ENCODE peak calls at places on chromosomes 13 and 19, in ten cellular contexts. One of them, this sample, is unnamed. For H3K4me1, the result is how much of the 10 kb centered on the place peaks cover.

GRCh38 chr13:25365720-25366235 is 6.0 kb upstream of the ATP8A2 start:
- DNase-seq in left ventricle myocardium inferior: no peak
- DNase-seq in mucosa of descending colon: no peak
- DNase-seq in heart left ventricle: no peak
- DNase-seq in left lung: no peak
- DNase-seq in pancreas: no peak
- DNase-seq in breast epithelium: no peak
- DNase-seq in A673: no peak
- DNase-seq in cardiac muscle cell: no peak
- DNase-seq in tibial artery: no peak
- DNase-seq in this sample: no peak

GRCh38 chr13:89380101-89380500 is 1708.9 kb downstream of the SLITRK5 start:
- DNase-seq in A673: peak
- DNase-seq in tibial artery: no peak
- DNase-seq in cardiac muscle cell: no peak
- DNase-seq in left lung: no peak
- DNase-seq in breast epithelium: no peak
- DNase-seq in mucosa of descending colon: no peak
- DNase-seq in left ventricle myocardium inferior: no peak
- DNase-seq in heart left ventricle: no peak
- DNase-seq in pancreas: no peak
- DNase-seq in this sample: no peak

GRCh38 chr13:54614729-54615128 is 1586.1 kb downstream of the OLFM4 start:
- DNase-seq in pancreas: no peak
- DNase-seq in tibial artery: no peak
- DNase-seq in A673: no peak
- DNase-seq in heart left ventricle: no peak
- DNase-seq in breast epithelium: no peak
- DNase-seq in left lung: peak
- DNase-seq in left ventricle myocardium inferior: no peak
- DNase-seq in cardiac muscle cell: no peak
- DNase-seq in mucosa of descending colon: no peak
- DNase-seq in this sample: no peak

GRCh38 chr19:53771133-53771532 is 53.0 kb downstream of the NLRP12 start:
- DNase-seq in mucosa of descending colon: no peak
- DNase-seq in left ventricle myocardium inferior: no peak
- DNase-seq in breast epithelium: no peak
- DNase-seq in cardiac muscle cell: no peak
- DNase-seq in pancreas: no peak
- DNase-seq in heart left ventricle: no peak
- DNase-seq in left lung: no peak
- DNase-seq in A673: no peak
- DNase-seq in tibial artery: no peak
- DNase-seq in this sample: no peak

GRCh38 chr13:110664074-110664473 is 41.8 kb downstream of the CARS2 start:
- DNase-seq in heart left ventricle: no peak
- DNase-seq in mucosa of descending colon: no peak
- DNase-seq in A673: no peak
- DNase-seq in tibial artery: peak
- DNase-seq in left lung: peak
- DNase-seq in pancreas: no peak
- DNase-seq in cardiac muscle cell: no peak
- DNase-seq in left ventricle myocardium inferior: no peak
- DNase-seq in breast epithelium: no peak
- DNase-seq in this sample: no peak

GRCh38 chr19:35528218-35529038 is at the start of gene SBSN:
- DNase-seq in breast epithelium: no peak
- DNase-seq in mucosa of descending colon: no peak
- DNase-seq in A673: no peak
- DNase-seq in cardiac muscle cell: peak
- DNase-seq in left ventricle myocardium inferior: no peak
- DNase-seq in pancreas: no peak
- DNase-seq in tibial artery: no peak
- DNase-seq in left lung: no peak
- DNase-seq in heart left ventricle: no peak
- DNase-seq in this sample: no peak

GRCh38 chr13:48539550-48539949 is 6.7 kb upstream of the RCBTB2 start:
- DNase-seq in left ventricle myocardium inferior: no peak
- DNase-seq in A673: no peak
- DNase-seq in pancreas: no peak
- DNase-seq in breast epithelium: no peak
- DNase-seq in mucosa of descending colon: no peak
- DNase-seq in cardiac muscle cell: no peak
- DNase-seq in tibial artery: no peak
- DNase-seq in left lung: no peak
- DNase-seq in heart left ventricle: no peak
- DNase-seq in this sample: no peak

GRCh38 chr19:46082728-46083050 is 41.8 kb downstream of the IGFL3 start:
- DNase-seq in left lung: no peak
- DNase-seq in pancreas: no peak
- DNase-seq in A673: no peak
- DNase-seq in mucosa of descending colon: no peak
- DNase-seq in cardiac muscle cell: no peak
- DNase-seq in breast epithelium: no peak
- DNase-seq in tibial artery: no peak
- DNase-seq in left ventricle myocardium inferior: no peak
- DNase-seq in heart left ventricle: no peak
- DNase-seq in this sample: no peak

GRCh38 chr19:13717194-13717643 is 47.1 kb upstream of the MRI1 start:
- DNase-seq in pancreas: no peak
- DNase-seq in mucosa of descending colon: no peak
- DNase-seq in heart left ventricle: no peak
- DNase-seq in A673: no peak
- DNase-seq in tibial artery: no peak
- DNase-seq in left lung: no peak
- DNase-seq in cardiac muscle cell: no peak
- DNase-seq in breast epithelium: no peak
- DNase-seq in left ventricle myocardium inferior: no peak
- DNase-seq in this sample: no peak

GRCh38 chr13:108213946-108214345 is 1.4 kb downstream of the LIG4 start:
- DNase-seq in tibial artery: no peak
- DNase-seq in A673: no peak
- DNase-seq in left ventricle myocardium inferior: no peak
- DNase-seq in heart left ventricle: no peak
- DNase-seq in left lung: no peak
- DNase-seq in pancreas: no peak
- DNase-seq in cardiac muscle cell: no peak
- DNase-seq in mucosa of descending colon: no peak
- DNase-seq in breast epithelium: no peak
- DNase-seq in this sample: no peak

GRCh38 chr13:68234278-68234677 is 1004.1 kb upstream of the PCDH9 start:
- DNase-seq in left lung: no peak
- DNase-seq in mucosa of descending colon: no peak
- DNase-seq in cardiac muscle cell: no peak
- DNase-seq in heart left ventricle: no peak
- DNase-seq in A673: no peak
- DNase-seq in pancreas: no peak
- DNase-seq in left ventricle myocardium inferior: no peak
- DNase-seq in tibial artery: no peak
- DNase-seq in breast epithelium: no peak
- DNase-seq in this sample: no peak

DNA sequence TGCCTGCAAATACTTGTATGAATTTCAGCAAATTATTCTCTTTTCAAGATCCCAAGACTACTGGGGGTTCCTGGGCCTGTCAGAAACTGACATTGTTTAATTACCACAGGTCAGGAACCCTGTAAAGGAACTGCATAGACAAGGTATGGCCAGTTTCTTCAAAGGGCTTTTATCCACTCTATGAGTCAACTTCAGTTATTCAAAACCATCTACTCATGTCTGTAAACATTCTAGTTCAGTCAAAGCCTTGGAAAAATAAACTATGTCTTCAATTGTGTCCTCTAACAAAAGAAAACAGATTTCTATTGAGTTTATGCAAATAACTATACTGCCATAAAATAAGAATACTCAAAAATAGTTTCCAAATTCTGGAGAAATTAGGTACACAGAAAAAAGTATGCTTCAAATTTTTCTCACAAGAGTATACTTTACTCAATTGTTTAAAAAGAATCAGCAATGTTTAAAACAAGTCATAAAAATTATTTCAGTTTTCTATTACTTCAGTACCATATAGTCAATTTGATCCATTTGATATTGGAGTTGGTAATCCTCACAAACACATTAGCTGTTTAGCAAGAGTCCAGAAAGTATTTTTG is 486.4 kb upstream of the PCDH20 start:
- DNase-seq in left ventricle myocardium inferior: no peak
- DNase-seq in breast epithelium: no peak
- DNase-seq in left lung: no peak
- DNase-seq in tibial artery: no peak
- DNase-seq in pancreas: no peak
- DNase-seq in A673: no peak
- DNase-seq in heart left ventricle: no peak
- DNase-seq in mucosa of descending colon: no peak
- DNase-seq in cardiac muscle cell: no peak
- DNase-seq in this sample: no peak
- H3K4me1 ChIP-seq in left ventricle myocardium inferior: under half
- H3K4me1 ChIP-seq in breast epithelium: under half
- H3K4me1 ChIP-seq in left lung: under half
- H3K4me1 ChIP-seq in tibial artery: under half
- H3K4me1 ChIP-seq in pancreas: under half
- H3K4me1 ChIP-seq in A673: under half
- H3K4me1 ChIP-seq in heart left ventricle: under half
- H3K4me1 ChIP-seq in mucosa of descending colon: under half
- H3K4me1 ChIP-seq in cardiac muscle cell: under half
- H3K4me1 ChIP-seq in this sample: under half

DNA sequence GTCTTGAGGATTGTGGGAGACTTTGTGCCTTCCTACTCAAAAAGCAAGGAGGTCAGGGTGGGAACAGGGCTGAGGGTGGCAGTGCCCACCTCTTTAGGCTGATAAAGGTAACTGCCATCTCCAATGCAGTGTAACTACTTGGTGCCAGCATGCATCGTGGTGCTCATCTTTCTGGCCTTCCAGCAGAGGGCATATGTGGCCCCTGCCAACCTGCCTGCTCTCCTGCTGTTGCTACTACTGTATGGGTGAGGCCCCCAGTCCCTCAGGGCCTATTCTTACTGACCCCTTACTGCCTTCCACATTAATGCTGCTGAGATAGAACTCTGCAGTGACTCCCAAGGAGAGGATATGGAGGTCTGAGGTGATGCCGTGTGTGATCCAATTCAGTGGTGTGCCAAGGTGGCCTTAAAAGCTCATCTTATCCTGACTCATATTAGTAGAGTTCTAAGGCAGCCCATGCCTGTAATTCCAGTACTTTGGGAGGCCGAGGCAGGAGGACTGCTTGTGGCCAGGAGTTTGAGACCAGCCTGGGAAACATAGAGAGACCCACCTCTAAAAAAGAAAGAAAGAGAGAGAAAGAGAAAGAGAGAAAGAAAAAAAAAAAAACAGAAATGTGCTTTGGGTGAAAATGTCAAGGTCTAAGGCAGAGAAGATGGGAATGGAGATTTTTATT is 9.6 kb upstream of the ARHGAP45 start:
- DNase-seq in left lung: no peak
- DNase-seq in left ventricle myocardium inferior: no peak
- DNase-seq in heart left ventricle: no peak
- DNase-seq in tibial artery: no peak
- DNase-seq in breast epithelium: no peak
- DNase-seq in cardiac muscle cell: peak
- DNase-seq in A673: no peak
- DNase-seq in pancreas: no peak
- DNase-seq in mucosa of descending colon: no peak
- DNase-seq in this sample: no peak
- TF ChIP-seq CTCF in left lung: no peak
- TF ChIP-seq CTCF in left ventricle myocardium inferior: no peak
- TF ChIP-seq CTCF in heart left ventricle: no peak
- TF ChIP-seq CTCF in tibial artery: no peak
- TF ChIP-seq CTCF in breast epithelium: no peak
- TF ChIP-seq CTCF in cardiac muscle cell: no peak
- TF ChIP-seq CTCF in A673: peak
- TF ChIP-seq CTCF in pancreas: no peak
- TF ChIP-seq CTCF in mucosa of descending colon: no peak
- TF ChIP-seq CTCF in this sample: peak

DNA sequence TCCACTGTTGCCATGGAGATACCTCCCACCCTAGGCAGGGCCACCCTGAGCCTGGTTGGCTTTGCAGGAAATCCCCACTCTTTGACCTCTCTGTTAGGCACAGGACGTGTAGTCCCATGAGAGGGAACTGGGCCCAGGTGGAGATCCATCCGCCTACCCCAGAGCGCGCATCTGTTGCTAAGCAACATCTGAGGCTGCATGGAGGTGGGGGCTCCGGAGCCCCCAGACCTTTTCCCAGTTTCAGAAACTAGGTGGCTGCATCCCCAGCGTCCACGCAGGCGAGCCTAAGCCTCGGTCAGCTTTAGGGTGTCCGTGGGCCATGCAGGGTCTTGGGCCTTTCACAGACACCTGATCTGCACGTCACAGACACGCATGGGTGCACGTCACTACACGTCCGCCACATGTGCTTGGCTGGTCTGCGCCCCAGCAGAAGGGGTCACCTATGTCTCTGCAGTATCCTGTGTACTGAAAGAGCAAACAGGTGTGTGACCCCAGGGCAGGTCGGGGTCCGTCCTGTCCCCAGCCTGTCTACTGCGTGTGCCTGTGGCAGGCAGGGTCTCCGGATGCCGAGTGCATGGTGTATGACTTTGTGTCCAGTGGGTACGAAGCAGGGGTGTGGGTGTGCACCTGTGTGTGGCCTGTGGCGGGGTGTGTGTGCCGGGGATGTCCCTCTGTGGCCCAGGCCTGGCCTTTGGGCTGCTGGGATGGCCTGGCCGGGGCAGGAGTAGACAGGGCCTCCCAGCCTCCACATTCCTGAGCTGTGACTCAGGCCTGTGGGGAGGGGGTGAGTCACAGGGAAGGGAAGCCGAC is 4.1 kb upstream of the CIRBP start:
- DNase-seq in pancreas: peak
- DNase-seq in left lung: peak
- DNase-seq in A673: peak
- DNase-seq in heart left ventricle: peak
- DNase-seq in breast epithelium: peak
- DNase-seq in mucosa of descending colon: peak
- DNase-seq in left ventricle myocardium inferior: peak
- DNase-seq in cardiac muscle cell: peak
- DNase-seq in tibial artery: peak
- DNase-seq in this sample: peak
- H3K4me1 ChIP-seq in pancreas: under half
- H3K4me1 ChIP-seq in left lung: half or more
- H3K4me1 ChIP-seq in A673: half or more
- H3K4me1 ChIP-seq in heart left ventricle: half or more
- H3K4me1 ChIP-seq in breast epithelium: under half
- H3K4me1 ChIP-seq in mucosa of descending colon: half or more
- H3K4me1 ChIP-seq in left ventricle myocardium inferior: half or more
- H3K4me1 ChIP-seq in cardiac muscle cell: half or more
- H3K4me1 ChIP-seq in tibial artery: under half
- H3K4me1 ChIP-seq in this sample: half or more

DNA sequence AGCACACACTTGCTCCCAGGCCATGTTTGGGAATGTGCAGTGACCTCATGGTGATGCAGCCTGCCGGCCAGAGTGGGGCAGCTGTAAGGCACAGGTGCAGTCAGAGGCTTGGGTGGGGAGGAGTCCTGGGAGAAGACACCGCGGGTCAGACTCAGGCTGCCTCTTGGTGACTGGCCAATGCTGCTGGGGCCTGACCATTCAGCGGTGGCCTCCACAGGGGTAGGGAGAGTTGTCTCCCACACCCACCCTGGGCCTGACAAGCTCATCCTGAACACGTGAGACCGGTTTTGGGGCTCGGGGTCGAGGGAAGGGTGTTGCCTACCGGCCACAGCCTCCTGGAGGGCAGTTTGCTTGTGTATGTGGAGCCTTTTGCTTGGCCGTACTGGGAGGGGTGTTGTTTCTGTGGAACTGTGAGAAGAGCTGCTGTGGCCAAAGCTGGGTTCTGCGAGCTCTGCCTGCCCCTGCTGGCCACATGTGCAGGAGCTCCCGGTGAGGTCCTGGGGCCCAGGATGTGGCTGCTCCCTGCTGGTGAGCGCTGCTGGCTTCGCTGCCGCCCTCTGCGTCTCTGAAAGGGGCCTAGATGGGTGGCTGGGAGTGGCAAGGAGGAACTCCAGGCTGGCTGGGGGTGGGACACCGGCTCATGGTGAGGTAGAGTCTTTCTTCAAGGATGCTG is 22.1 kb downstream of the UPF1 start:
- DNase-seq in A673: no peak
- DNase-seq in cardiac muscle cell: no peak
- DNase-seq in breast epithelium: no peak
- DNase-seq in left lung: no peak
- DNase-seq in tibial artery: no peak
- DNase-seq in pancreas: no peak
- DNase-seq in mucosa of descending colon: no peak
- DNase-seq in left ventricle myocardium inferior: no peak
- DNase-seq in heart left ventricle: peak
- DNase-seq in this sample: no peak
- TF ChIP-seq CTCF in A673: no peak
- TF ChIP-seq CTCF in cardiac muscle cell: no peak
- TF ChIP-seq CTCF in breast epithelium: no peak
- TF ChIP-seq CTCF in left lung: no peak
- TF ChIP-seq CTCF in tibial artery: no peak
- TF ChIP-seq CTCF in pancreas: no peak
- TF ChIP-seq CTCF in mucosa of descending colon: no peak
- TF ChIP-seq CTCF in left ventricle myocardium inferior: no peak
- TF ChIP-seq CTCF in heart left ventricle: no peak
- TF ChIP-seq CTCF in this sample: no peak

This sample was measured in Peyer's patch.